ENCODE peak calls at places on chromosomes 13 and 19, in eight cellular contexts. L is adrenal gland, P is A673, T is hepatocyte, O is cardiac muscle cell, V is foreskin fibroblast, W is bronchial epithelial cell, E is heart right ventricle. Q is an unnamed sample.

GRCh38 chr13:111936267-111936925 is 130.6 kb upstream of the SOX1 start:
- DNase-seq in L (no peak), P (no peak), T (no peak), O (no peak), V (no peak), W (no peak), E (no peak), Q (no peak)

GRCh38 chr13:47853236-47853635 is 147.8 kb downstream of the SUCLA2 start:
- DNase-seq in L (no peak), P (no peak), T (no peak), O (peak; percentile 26), V (no peak), W (no peak), E (no peak), Q (no peak)

GRCh38 chr13:76516013-76516412 is 370.2 kb downstream of the KCTD12 start:
- DNase-seq in L (no peak), P (no peak), T (no peak), O (peak; percentile 79), V (peak; percentile 91), W (peak; percentile 44), E (no peak), Q (peak; percentile 78)

GRCh38 chr19:39998511-39998910 is 1.7 kb downstream of the ZNF546 start:
- DNase-seq in L (no peak), P (no peak), T (no peak), O (no peak), V (peak; percentile 20), W (peak; percentile 74), E (no peak), Q (no peak)

GRCh38 chr13:111049791-111050538 is 65.1 kb upstream of the ARHGEF7 start:
- DNase-seq in L (peak; percentile 49), P (no peak), T (peak; percentile 51), O (peak; percentile 44), V (no peak), W (peak; percentile 14), E (peak; percentile 33), Q (no peak)

GRCh38 chr13:50893211-50893852 is 16.3 kb upstream of the RNASEH2B start:
- DNase-seq in L (no peak), P (peak; percentile 10), T (no peak), O (peak; percentile 29), V (no peak), W (no peak), E (no peak), Q (no peak)

GRCh38 chr13:68232351-68233130 is 1002.4 kb upstream of the PCDH9 start:
- DNase-seq in L (no peak), P (no peak), T (no peak), O (no peak), V (no peak), W (no peak), E (no peak), Q (no peak)

GRCh38 chr13:106153876-106154275 is 381.6 kb downstream of the EFNB2 start:
- DNase-seq in L (no peak), P (no peak), T (no peak), O (no peak), V (no peak), W (peak; percentile 62), E (no peak), Q (no peak)

GRCh38 chr19:47324502-47324901 is 7.5 kb upstream of the C5AR2 start:
- DNase-seq in L (peak; percentile 57), P (no peak), T (no peak), O (no peak), V (no peak), W (no peak), E (no peak), Q (no peak)

GRCh38 chr19:10006335-10006708 is 4.0 kb downstream of the COL5A3 start:
- DNase-seq in L (no peak), P (no peak), T (no peak), O (peak; percentile 70), V (no peak), W (no peak), E (peak; percentile 47), Q (no peak)

GRCh38 chr19:10007366-10007765 is 2.9 kb downstream of the COL5A3 start:
- DNase-seq in L (no peak), P (no peak), T (no peak), O (no peak), V (no peak), W (no peak), E (peak; percentile 66), Q (peak; percentile 49)

GRCh38 chr19:10004617-10005016 is 5.7 kb downstream of the COL5A3 start:
- DNase-seq in L (no peak), P (no peak), T (no peak), O (no peak), V (no peak), W (no peak), E (no peak), Q (no peak)

GRCh38 chr19:10006752-10007323 is 3.5 kb downstream of the COL5A3 start:
- DNase-seq in L (no peak), P (no peak), T (no peak), O (no peak), V (no peak), W (no peak), E (no peak), Q (no peak)

GRCh38 chr19:10005632-10006334 is 4.5 kb downstream of the COL5A3 start:
- DNase-seq in L (no peak), P (no peak), T (no peak), O (no peak), V (no peak), W (no peak), E (peak; percentile 26), Q (no peak)
- H3K4me3 ChIP-seq in L (no peak overlapping the region), P (no peak overlapping the region), T (no peak overlapping the region), O (no peak overlapping the region), V (no peak overlapping the region), W (no peak overlapping the region), E (peak overlapping the region; percentile 17), Q (no peak overlapping the region)

GRCh38 chr13:73984949-73985691 is 149.1 kb downstream of the KLF12 start:
- DNase-seq in L (no peak), P (no peak), T (no peak), O (peak; percentile 68), V (no peak), W (no peak), E (no peak), Q (no peak)

GRCh38 chr13:73987618-73988017 is 146.6 kb downstream of the KLF12 start:
- DNase-seq in L (no peak), P (no peak), T (no peak), O (no peak), V (no peak), W (no peak), E (no peak), Q (no peak)

GRCh38 chr13:73983109-73983508 is 151.1 kb downstream of the KLF12 start:
- DNase-seq in L (no peak), P (no peak), T (no peak), O (peak; percentile 20), V (no peak), W (no peak), E (no peak), Q (peak; percentile 24)

GRCh38 chr13:73984201-73984600 is 150.0 kb downstream of the KLF12 start:
- DNase-seq in L (no peak), P (no peak), T (no peak), O (no peak), V (no peak), W (no peak), E (no peak), Q (peak; percentile 4)

DNA sequence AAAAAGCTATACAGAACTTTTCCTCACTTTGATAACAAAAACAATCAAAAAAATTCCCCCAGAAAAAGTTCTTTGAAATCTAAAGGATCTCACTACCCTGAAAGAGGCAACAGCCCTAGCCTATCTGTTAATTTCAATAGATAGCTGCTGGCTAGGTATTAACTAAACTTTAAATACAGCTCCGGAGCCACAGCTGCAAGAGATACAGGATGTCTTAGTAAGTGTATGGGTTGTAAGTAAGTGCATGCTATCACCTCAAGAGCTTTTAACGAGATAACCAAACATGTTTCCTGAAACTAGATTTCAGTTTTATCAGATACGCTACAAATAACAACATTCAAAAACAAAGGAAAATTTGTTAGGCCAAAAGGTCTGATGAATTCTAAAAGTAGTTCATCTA is 148.4 kb downstream of the KLF12 start:
- DNase-seq in L (no peak), P (no peak), T (no peak), O (no peak), V (no peak), W (no peak), E (no peak), Q (no peak)
- H3K4me3 ChIP-seq in L (no peak overlapping the region), P (no peak overlapping the region), T (no peak overlapping the region), O (no peak overlapping the region), V (no peak overlapping the region), W (no peak overlapping the region), E (no peak overlapping the region), Q (no peak overlapping the region)

GRCh38 chr13:43785681-43786471 is 896 bp downstream of the ENOX1 start:
- DNase-seq in L (peak; percentile 65), P (peak; percentile 73), T (peak; percentile 77), O (peak; percentile 82), V (peak; percentile 79), W (peak; percentile 50), E (peak; percentile 87), Q (peak; percentile 82)

GRCh38 chr13:43786472-43786765 is 353 bp downstream of the ENOX1 start:
- DNase-seq in L (peak; percentile 22), P (no peak), T (no peak), O (no peak), V (no peak), W (no peak), E (no peak), Q (no peak)

GRCh38 chr13:43784491-43784890 is 2.3 kb downstream of the ENOX1 start:
- DNase-seq in L (no peak), P (no peak), T (no peak), O (no peak), V (no peak), W (no peak), E (no peak), Q (no peak)

GRCh38 chr13:43783820-43784219 is 3.0 kb downstream of the ENOX1 start:
- DNase-seq in L (no peak), P (peak; percentile 44), T (peak; percentile 28), O (peak; percentile 67), V (no peak), W (peak; percentile 67), E (no peak), Q (no peak)

GRCh38 chr13:43785166-43785680 is 1.5 kb downstream of the ENOX1 start:
- DNase-seq in L (no peak), P (no peak), T (no peak), O (peak; percentile 19), V (no peak), W (no peak), E (no peak), Q (no peak)
- H3K4me3 ChIP-seq in L (no peak overlapping the region), P (peak overlapping the region; percentile 68), T (peak overlapping the region; percentile 57), O (peak overlapping the region; percentile 65), V (peak overlapping the region; percentile 71), W (peak overlapping the region; percentile 61), E (peak overlapping the region; percentile 50), Q (peak overlapping the region; percentile 62)

GRCh38 chr19:13932911-13933393 is 5.3 kb downstream of the PODNL1 start:
- DNase-seq in L (no peak), P (no peak), T (no peak), O (no peak), V (no peak), W (no peak), E (no peak), Q (no peak)

GRCh38 chr19:13935765-13936486 is 2.3 kb downstream of the PODNL1 start:
- DNase-seq in L (no peak), P (no peak), T (peak; percentile 12), O (peak; percentile 40), V (no peak), W (no peak), E (no peak), Q (no peak)

GRCh38 chr19:13937479-13938360 is 497 bp downstream of the PODNL1 start:
- DNase-seq in L (no peak), P (no peak), T (no peak), O (peak; percentile 28), V (no peak), W (no peak), E (no peak), Q (no peak)

GRCh38 chr19:13934785-13935109 is 3.5 kb downstream of the PODNL1 start:
- DNase-seq in L (no peak), P (no peak), T (no peak), O (no peak), V (no peak), W (no peak), E (no peak), Q (no peak)

GRCh38 chr19:13938361-13939027 is at the start of gene PODNL1:
- DNase-seq in L (no peak), P (no peak), T (peak; percentile 17), O (peak; percentile 89), V (peak; percentile 66), W (peak; percentile 12), E (no peak), Q (no peak)
- H3K4me3 ChIP-seq in L (no peak within 1 kb of the TSS), P (no peak within 1 kb of the TSS), T (no peak within 1 kb of the TSS), O (no peak within 1 kb of the TSS), V (peak within 1 kb of the TSS; percentile 68), W (peak within 1 kb of the TSS; percentile 1), E (no peak within 1 kb of the TSS), Q (no peak within 1 kb of the TSS)